ENCODE peak calls at places on chromosomes 5 and 9, in six cellular contexts. U is AG04450, C is hepatocyte, E is lung, Q is psoas muscle, G is body of pancreas. R is an unnamed sample. For H3K27me3, the result is how much of the 10 kb centered on the place peaks cover.

GRCh38 chr5:86757824-86758223 is 140.1 kb downstream of the COX7C start:
- DNase-seq in U (no peak), C (no peak), E (no peak), Q (no peak), G (no peak), R (peak)

GRCh38 chr9:86540999-86541398 is 186.8 kb upstream of the TUT7 start:
- DNase-seq in U (no peak), C (no peak), E (no peak), Q (no peak), G (no peak), R (no peak)

GRCh38 chr5:59661306-59661705 is 232.2 kb downstream of the PDE4D start:
- DNase-seq in U (no peak), C (no peak), E (no peak), Q (no peak), G (no peak), R (no peak)

GRCh38 chr9:93058357-93059096 is at the start of gene SUSD3:
- DNase-seq in U (no peak), C (peak), E (peak), Q (peak), G (peak), R (peak)

GRCh38 chr5:150263801-150264621 is 25.6 kb downstream of the CAMK2A start:
- DNase-seq in U (peak), C (peak), E (no peak), Q (peak), G (peak), R (peak)

GRCh38 chr9:38026021-38026809 is 42.8 kb downstream of the SHB start:
- DNase-seq in U (peak), C (peak), E (peak), Q (peak), G (no peak), R (no peak)

GRCh38 chr5:144800169-144800568 is 629.5 kb downstream of the KCTD16 start:
- DNase-seq in U (no peak), C (no peak), E (no peak), Q (no peak), G (no peak), R (no peak)

GRCh38 chr9:13948037-13948436 is 365.9 kb downstream of the NFIB start:
- DNase-seq in U (no peak), C (no peak), E (no peak), Q (no peak), G (no peak), R (peak)

GRCh38 chr5:14374100-14374499 is 207.5 kb upstream of the OTULINL start:
- DNase-seq in U (no peak), C (no peak), E (no peak), Q (no peak), G (peak), R (no peak)

GRCh38 chr5:41650131-41650530 is 139.7 kb upstream of the PLCXD3 start:
- DNase-seq in U (no peak), C (no peak), E (no peak), Q (no peak), G (no peak), R (no peak)

GRCh38 chr5:157942595-157942994 is 83.7 kb upstream of the CLINT1 start:
- DNase-seq in U (no peak), C (no peak), E (no peak), Q (no peak), G (no peak), R (no peak)

GRCh38 chr9:137280478-137281344 is 3.2 kb downstream of the TOR4A start:
- DNase-seq in U (no peak), C (peak), E (no peak), Q (peak), G (no peak), R (peak)

GRCh38 chr9:12818431-12819000 is 43.7 kb downstream of the LURAP1L start:
- DNase-seq in U (no peak), C (peak), E (peak), Q (no peak), G (peak), R (peak)

GRCh38 chr5:162721125-162721524 is 653.6 kb downstream of the GABRG2 start:
- DNase-seq in U (no peak), C (no peak), E (no peak), Q (no peak), G (no peak), R (no peak)

GRCh38 chr5:116750626-116751188 is 176.1 kb upstream of the SEMA6A start:
- DNase-seq in U (no peak), C (no peak), E (no peak), Q (no peak), G (no peak), R (no peak)

GRCh38 chr9:38011991-38012390 is 57.0 kb downstream of the SHB start:
- DNase-seq in U (no peak), C (no peak), E (no peak), Q (no peak), G (no peak), R (no peak)

GRCh38 chr9:90285946-90286345 is 356.7 kb downstream of the DIRAS2 start:
- DNase-seq in U (no peak), C (no peak), E (no peak), Q (no peak), G (no peak), R (no peak)

GRCh38 chr9:34654317-34655083 is 2.5 kb downstream of the IL11RA start:
- DNase-seq in U (no peak), C (peak), E (no peak), Q (peak), G (peak), R (no peak)

GRCh38 chr9:87513171-87513570 is 15.5 kb downstream of the DAPK1 start:
- DNase-seq in U (no peak), C (no peak), E (no peak), Q (no peak), G (no peak), R (peak)

GRCh38 chr9:96500696-96501660 is 51.0 kb downstream of the HABP4 start:
- DNase-seq in U (no peak), C (no peak), E (no peak), Q (no peak), G (no peak), R (no peak)

GRCh38 chr5:72356361-72356760 is 36.2 kb downstream of the PTCD2 start:
- DNase-seq in U (no peak), C (no peak), E (no peak), Q (no peak), G (no peak), R (no peak)

GRCh38 chr5:140145818-140146522 is 20.2 kb downstream of the IGIP start:
- DNase-seq in U (peak), C (peak), E (peak), Q (peak), G (peak), R (peak)

GRCh38 chr5:53871050-53871449 is 310.6 kb downstream of the NDUFS4 start:
- DNase-seq in U (no peak), C (no peak), E (no peak), Q (no peak), G (no peak), R (no peak)

GRCh38 chr5:53871772-53872171 is 311.3 kb downstream of the NDUFS4 start:
- DNase-seq in U (no peak), C (no peak), E (no peak), Q (no peak), G (no peak), R (no peak)

GRCh38 chr5:53878015-53878414 is 317.6 kb downstream of the NDUFS4 start:
- DNase-seq in U (no peak), C (no peak), E (no peak), Q (no peak), G (no peak), R (no peak)

GRCh38 chr5:53877243-53877642 is 316.8 kb downstream of the NDUFS4 start:
- DNase-seq in U (peak), C (no peak), E (no peak), Q (no peak), G (no peak), R (peak)

DNA sequence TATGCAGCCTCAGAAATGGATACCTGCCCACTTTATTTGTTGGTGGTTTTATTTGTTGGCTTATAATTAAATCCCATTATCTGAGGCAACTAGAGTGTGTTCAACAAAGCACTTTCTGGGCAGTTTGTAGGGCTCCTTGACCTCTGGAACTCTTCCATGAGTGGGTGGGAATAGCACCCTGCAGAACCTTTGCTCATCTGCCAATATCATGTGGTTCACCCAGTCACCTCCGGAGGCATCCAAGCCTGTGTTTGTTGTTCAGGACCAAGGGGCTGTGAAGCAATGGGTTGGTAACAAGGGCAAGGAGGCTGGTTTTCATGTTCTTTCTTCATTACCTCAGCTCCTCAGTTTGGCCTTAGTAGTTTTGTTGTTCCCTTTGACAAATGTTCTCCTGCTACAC is 314.0 kb downstream of the NDUFS4 start:
- DNase-seq in U (no peak), C (peak), E (no peak), Q (no peak), G (no peak), R (no peak)
- TF ChIP-seq CTCF in U (peak), C (no peak), E (no peak), Q (no peak), G (no peak), R (peak)

DNA sequence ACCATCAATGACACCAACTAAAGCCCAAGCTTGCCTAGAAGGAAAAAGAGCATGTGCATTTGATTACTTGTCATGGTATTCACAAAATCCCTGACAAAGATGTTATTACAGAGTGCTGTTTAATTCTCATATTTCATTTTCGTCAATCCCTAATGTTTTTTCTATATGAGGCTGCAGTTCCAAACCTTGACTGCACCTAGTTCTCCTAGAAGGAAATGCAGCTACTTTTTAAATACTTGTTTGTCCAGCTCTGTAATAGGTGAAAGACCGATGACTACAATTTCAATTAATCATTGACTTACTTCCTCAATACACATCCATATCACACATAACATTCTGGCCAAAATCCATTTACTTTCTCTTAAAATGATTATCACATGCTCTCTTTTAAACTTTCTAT is 28.1 kb downstream of the CEMIP2 start:
- DNase-seq in U (no peak), C (no peak), E (no peak), Q (no peak), G (no peak), R (no peak)
- H3K4me3 ChIP-seq in U (no peak), C (no peak), E (no peak), Q (no peak), G (no peak), R (no peak)

GRCh38 chr9:36895744-36896260 is 138.3 kb downstream of the PAX5 start:
- DNase-seq in U (no peak), C (no peak), E (no peak), Q (no peak), G (no peak), R (no peak)

GRCh38 chr9:36896296-36896695 is 137.8 kb downstream of the PAX5 start:
- DNase-seq in U (no peak), C (no peak), E (no peak), Q (no peak), G (no peak), R (no peak)

GRCh38 chr9:36898621-36899020 is 135.4 kb downstream of the PAX5 start:
- DNase-seq in U (no peak), C (no peak), E (no peak), Q (no peak), G (no peak), R (no peak)

GRCh38 chr9:36897019-36897418 is 137.0 kb downstream of the PAX5 start:
- DNase-seq in U (no peak), C (no peak), E (no peak), Q (no peak), G (no peak), R (no peak)

GRCh38 chr9:36897476-36897875 is 136.6 kb downstream of the PAX5 start:
- DNase-seq in U (no peak), C (no peak), E (no peak), Q (no peak), G (no peak), R (no peak)
- H3K27me3 ChIP-seq in U (under half), C (under half), E (under half), Q (under half), G (under half), R (half or more)

DNA sequence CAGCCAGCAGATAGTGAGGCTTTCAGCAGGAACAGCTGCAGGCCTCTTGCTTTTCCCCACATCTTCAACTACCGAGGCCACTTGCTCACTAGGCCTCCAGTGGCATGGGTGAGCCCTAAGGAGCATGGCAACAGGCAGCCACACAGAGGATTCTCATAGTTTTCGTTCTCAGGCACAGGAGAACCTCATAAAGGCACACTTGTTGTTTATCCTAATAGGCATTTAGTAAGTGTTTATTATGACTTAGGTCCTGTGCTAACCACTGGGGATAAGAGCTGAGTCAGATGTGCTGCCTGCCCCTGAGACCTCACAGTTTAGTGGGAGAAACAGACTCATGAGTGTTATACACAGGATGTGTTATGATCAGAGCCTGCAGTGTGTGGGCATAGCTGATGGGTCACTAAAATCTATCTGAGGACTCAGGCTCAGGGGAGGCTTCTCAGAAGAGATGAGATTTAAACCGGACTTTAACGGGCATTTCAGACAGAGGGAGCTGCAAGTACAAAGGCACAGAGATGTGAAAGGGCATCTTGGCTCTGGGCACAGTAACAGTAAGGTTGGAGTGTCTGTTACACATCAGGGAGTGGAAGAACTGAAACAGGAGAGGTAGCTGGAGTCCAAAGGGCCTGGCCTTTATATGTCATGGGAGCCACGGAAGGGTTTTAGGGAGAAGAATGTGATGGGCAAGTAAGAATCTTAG is 21.0 kb upstream of the HEMGN start:
- DNase-seq in U (peak), C (no peak), E (no peak), Q (no peak), G (no peak), R (peak)
- TF ChIP-seq CTCF in U (no peak), C (no peak), E (no peak), Q (no peak), G (no peak), R (no peak)

GRCh38 chr9:130883479-130883878 is 13.1 kb downstream of the QRFP start:
- DNase-seq in U (no peak), C (no peak), E (no peak), Q (no peak), G (no peak), R (no peak)

GRCh38 chr9:130882696-130883225 is 13.9 kb downstream of the QRFP start:
- DNase-seq in U (no peak), C (no peak), E (no peak), Q (no peak), G (no peak), R (no peak)

GRCh38 chr9:130884111-130884531 is 12.5 kb downstream of the QRFP start:
- DNase-seq in U (no peak), C (no peak), E (no peak), Q (peak), G (no peak), R (no peak)

GRCh38 chr9:130885422-130886375 is 10.9 kb downstream of the QRFP start:
- DNase-seq in U (no peak), C (no peak), E (no peak), Q (peak), G (no peak), R (no peak)

DNA sequence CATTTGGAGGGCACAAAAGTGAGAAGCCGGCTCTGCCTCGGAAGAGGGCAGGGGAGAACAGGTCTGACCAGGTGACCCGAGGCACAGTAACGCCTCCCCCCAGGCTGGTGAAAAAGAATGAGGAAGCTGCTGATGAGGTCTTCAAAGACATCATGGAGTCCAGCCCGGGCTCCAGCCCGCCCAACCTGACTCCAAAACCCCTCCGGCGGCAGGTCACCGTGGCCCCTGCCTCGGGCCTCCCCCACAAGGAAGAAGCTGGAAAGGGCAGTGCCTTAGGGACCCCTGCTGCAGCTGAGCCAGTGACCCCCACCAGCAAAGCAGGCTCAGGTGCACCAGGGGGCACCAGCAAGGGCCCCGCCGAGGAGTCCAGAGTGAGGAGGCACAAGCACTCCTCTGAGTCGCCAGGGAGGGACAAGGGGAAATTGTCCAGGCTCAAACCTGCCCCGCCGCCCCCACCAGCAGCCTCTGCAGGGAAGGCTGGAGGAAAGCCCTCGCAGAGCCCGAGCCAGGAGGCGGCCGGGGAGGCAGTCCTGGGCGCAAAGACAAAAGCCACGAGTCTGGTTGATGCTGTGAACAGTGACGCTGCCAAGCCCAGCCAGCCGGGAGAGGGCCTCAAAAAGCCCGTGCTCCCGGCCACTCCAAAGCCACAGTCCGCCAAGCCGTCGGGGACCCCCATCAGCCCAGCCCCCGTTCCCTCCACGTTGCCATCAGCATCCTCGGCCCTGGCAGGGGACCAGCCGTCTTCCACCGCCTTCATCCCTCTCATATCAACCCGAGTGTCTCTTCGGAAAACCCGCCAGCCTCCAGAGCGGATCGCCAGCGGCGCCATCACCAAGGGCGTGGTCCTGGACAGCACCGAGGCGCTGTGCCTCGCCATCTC is 11.8 kb downstream of the QRFP start:
- DNase-seq in U (no peak), C (no peak), E (no peak), Q (no peak), G (no peak), R (no peak)
- H3K4me3 ChIP-seq in U (no peak), C (no peak), E (no peak), Q (no peak), G (no peak), R (no peak)

GRCh38 chr9:21450733-21451394 is 10.6 kb downstream of the IFNA1 start:
- DNase-seq in U (peak), C (no peak), E (no peak), Q (no peak), G (no peak), R (peak)
- H3K27me3 ChIP-seq in U (under half), C (under half), E (under half), Q (under half), G (under half), R (under half)

GRCh38 chr5:168946363-168946762 is 354.6 kb downstream of the SLIT3 start:
- DNase-seq in U (no peak), C (no peak), E (no peak), Q (no peak), G (no peak), R (peak)
- TF ChIP-seq CTCF in U (no peak), C (peak), E (no peak), Q (no peak), G (no peak), R (peak)

DNA sequence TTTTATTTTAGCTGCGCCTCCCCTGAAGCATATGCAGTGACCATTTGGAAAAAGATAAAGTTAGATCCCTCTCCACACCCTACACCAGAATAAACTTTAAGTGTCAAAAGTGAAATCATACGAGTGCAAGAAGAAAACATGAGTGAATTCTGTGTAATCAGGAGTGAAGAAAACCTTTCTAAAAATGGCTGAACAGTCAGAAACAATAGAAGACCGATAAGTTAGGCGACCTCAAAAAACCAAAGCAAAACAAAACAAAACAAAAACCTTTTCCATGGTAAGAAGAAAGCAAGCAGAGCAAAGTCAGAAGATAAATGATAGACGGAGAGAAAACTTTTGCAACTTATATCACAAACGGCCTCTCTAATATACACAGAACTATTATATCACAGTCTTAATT is 16.6 kb upstream of the TSC1 start:
- DNase-seq in U (no peak), C (no peak), E (no peak), Q (no peak), G (no peak), R (no peak)
- H3K4me3 ChIP-seq in U (no peak), C (no peak), E (no peak), Q (no peak), G (no peak), R (no peak)

GRCh38 chr9:130329061-130329460 is 63.5 kb downstream of the HMCN2 start:
- DNase-seq in U (no peak), C (no peak), E (no peak), Q (no peak), G (no peak), R (no peak)

GRCh38 chr9:130327070-130327780 is 61.7 kb downstream of the HMCN2 start:
- DNase-seq in U (no peak), C (no peak), E (no peak), Q (no peak), G (no peak), R (no peak)

GRCh38 chr9:130325921-130326320 is 60.4 kb downstream of the HMCN2 start:
- DNase-seq in U (no peak), C (no peak), E (no peak), Q (no peak), G (no peak), R (no peak)

GRCh38 chr9:130328349-130328801 is 62.8 kb downstream of the HMCN2 start:
- DNase-seq in U (peak), C (no peak), E (peak), Q (peak), G (peak), R (no peak)

GRCh38 chr9:130327781-130328348 is 62.3 kb downstream of the HMCN2 start:
- DNase-seq in U (peak), C (peak), E (peak), Q (peak), G (peak), R (peak)
- H3K27me3 ChIP-seq in U (under half), C (under half), E (under half), Q (half or more), G (under half), R (under half)